ENCODE peak calls at places on chromosomes 12 and 14, in four cellular contexts. One of them, this sample, is unnamed.

GRCh38 chr12:92757599-92758121 is 54.9 kb downstream of the PLEKHG7 start:
- DNase-seq in COR-L47: no peak
- DNase-seq in NCI-H510A treated with DMSO at 0.1 percent for 48 hours: no peak
- DNase-seq in CD4-positive, alpha-beta memory T cell: no peak
- DNase-seq in this sample: peak

GRCh38 chr12:108640802-108641445 is 7.2 kb upstream of the SELPLG start:
- DNase-seq in COR-L47: peak
- DNase-seq in NCI-H510A treated with DMSO at 0.1 percent for 48 hours: no peak
- DNase-seq in CD4-positive, alpha-beta memory T cell: no peak
- DNase-seq in this sample: peak

GRCh38 chr12:109720152-109720855 is 6.7 kb downstream of the FAM222A start:
- DNase-seq in COR-L47: peak
- DNase-seq in NCI-H510A treated with DMSO at 0.1 percent for 48 hours: no peak
- DNase-seq in CD4-positive, alpha-beta memory T cell: no peak
- DNase-seq in this sample: no peak

GRCh38 chr12:1473418-1473817 is 121.0 kb downstream of the FBXL14 start:
- DNase-seq in COR-L47: no peak
- DNase-seq in NCI-H510A treated with DMSO at 0.1 percent for 48 hours: no peak
- DNase-seq in CD4-positive, alpha-beta memory T cell: peak
- DNase-seq in this sample: no peak

GRCh38 chr14:95981939-95982338 is 57.2 kb upstream of the C14orf132 start:
- DNase-seq in COR-L47: no peak
- DNase-seq in NCI-H510A treated with DMSO at 0.1 percent for 48 hours: peak
- DNase-seq in CD4-positive, alpha-beta memory T cell: no peak
- DNase-seq in this sample: peak

GRCh38 chr12:2215709-2216560 is 163.1 kb downstream of the CACNA1C start:
- DNase-seq in COR-L47: no peak
- DNase-seq in NCI-H510A treated with DMSO at 0.1 percent for 48 hours: no peak
- DNase-seq in CD4-positive, alpha-beta memory T cell: no peak
- DNase-seq in this sample: no peak

GRCh38 chr12:51430196-51430895 is 5.7 kb downstream of the SLC4A8 start:
- DNase-seq in COR-L47: peak
- DNase-seq in NCI-H510A treated with DMSO at 0.1 percent for 48 hours: peak
- DNase-seq in CD4-positive, alpha-beta memory T cell: no peak
- DNase-seq in this sample: peak

GRCh38 chr12:31393004-31393550 is 67.1 kb upstream of the SINHCAF start:
- DNase-seq in COR-L47: no peak
- DNase-seq in NCI-H510A treated with DMSO at 0.1 percent for 48 hours: no peak
- DNase-seq in CD4-positive, alpha-beta memory T cell: no peak
- DNase-seq in this sample: no peak

GRCh38 chr12:132603240-132604107 is 6.9 kb downstream of the LRCOL1 start:
- DNase-seq in COR-L47: no peak
- DNase-seq in NCI-H510A treated with DMSO at 0.1 percent for 48 hours: no peak
- DNase-seq in CD4-positive, alpha-beta memory T cell: no peak
- DNase-seq in this sample: no peak

GRCh38 chr12:4775936-4776335 is 55.7 kb downstream of the GALNT8 start:
- DNase-seq in COR-L47: no peak
- DNase-seq in NCI-H510A treated with DMSO at 0.1 percent for 48 hours: no peak
- DNase-seq in CD4-positive, alpha-beta memory T cell: no peak
- DNase-seq in this sample: peak

This sample was measured in DMS53.